ENCODE peak calls at places on chromosome 14, in ten cellular contexts. F is IMR-90; Q is H1; Y is dorsolateral prefrontal cortex; X is MCF 10A; G is posterior cingulate gyrus; B is WTC11; V is stimulated activated CD8-positive, alpha-beta memory T cell treated with anti-CD3 and anti-CD28 coated beads, Interleukin-15, amount 100 ng/mL, for 4 hours; R is COLO829; E is activated T-cell treated with anti-CD3 and anti-CD28 coated beads for 1 hour. Z is an unnamed sample.

GRCh38 chr14:66401447-66402095 is 84.6 kb upstream of the CCDC196 start:
- DNase-seq in F (no peak), Q (no peak), Y (no peak), X (peak; percentile 52), G (no peak), B (no peak), V (no peak), R (peak; percentile 23), E (no peak), Z (no peak)

GRCh38 chr14:68662395-68662794 is 130.5 kb downstream of the ZFP36L1 start:
- DNase-seq in F (peak; percentile 16), Q (no peak), Y (no peak), X (no peak), G (no peak), B (no peak), V (no peak), R (no peak), E (no peak), Z (no peak)

GRCh38 chr14:95468416-95469133 is 47.9 kb downstream of the SYNE3 start:
- DNase-seq in F (no peak), Q (no peak), Y (no peak), X (no peak), G (no peak), B (no peak), V (no peak), R (no peak), E (no peak), Z (peak; percentile 67)

GRCh38 chr14:104096751-104097700 is 11.5 kb downstream of the ASPG start:
- DNase-seq in F (no peak), Q (no peak), Y (no peak), X (no peak), G (no peak), B (peak; percentile 56), V (no peak), R (no peak), E (no peak), Z (no peak)

GRCh38 chr14:96698846-96699543 is 98.2 kb upstream of the VRK1 start:
- DNase-seq in F (no peak), Q (no peak), Y (no peak), X (no peak), G (no peak), B (no peak), V (no peak), R (no peak), E (peak; percentile 6), Z (no peak)

GRCh38 chr14:31677052-31677451 is 115.8 kb downstream of the NUBPL start:
- DNase-seq in F (no peak), Q (no peak), Y (no peak), X (no peak), G (no peak), B (no peak), V (no peak), R (no peak), E (no peak), Z (no peak)

GRCh38 chr14:94480809-94481208 is 4.8 kb upstream of the SERPINA9 start:
- DNase-seq in F (no peak), Q (no peak), Y (no peak), X (no peak), G (no peak), B (no peak), V (no peak), R (no peak), E (no peak), Z (no peak)

GRCh38 chr14:102893452-102893851 is 29.0 kb upstream of the AMN start:
- DNase-seq in F (peak; percentile 99), Q (no peak), Y (no peak), X (no peak), G (no peak), B (no peak), V (no peak), R (peak; percentile 95), E (no peak), Z (peak; percentile 81)

GRCh38 chr14:100725587-100726387 is 905 bp upstream of the DLK1 start:
- DNase-seq in F (no peak), Q (no peak), Y (no peak), X (no peak), G (no peak), B (no peak), V (no peak), R (no peak), E (no peak), Z (no peak)

GRCh38 chr14:30874999-30875787 is 834 bp downstream of the COCH start:
- DNase-seq in F (no peak), Q (peak; percentile 77), Y (no peak), X (no peak), G (no peak), B (peak; percentile 53), V (no peak), R (no peak), E (no peak), Z (no peak)